ENCODE peak calls at places on chromosomes 3 and 15, in nine cellular contexts. G, D, Z, C, E, K, B, F and W are unnamed samples.

GRCh38 chr3:98557324-98558010 is 25.7 kb downstream of the GPR15 start:
- DNase-seq in G (no peak), D (no peak), Z (no peak), C (no peak), E (peak; percentile 42), K (no peak), B (no peak), F (no peak), W (no peak)

GRCh38 chr3:58249358-58250092 is 11.9 kb downstream of the ABHD6 start:
- DNase-seq in G (no peak), D (no peak), Z (no peak), C (peak; percentile 30), E (no peak), K (no peak), B (no peak), F (no peak), W (no peak)

GRCh38 chr3:43996379-43997301 is 245.0 kb upstream of the TOPAZ1 start:
- DNase-seq in G (no peak), D (peak; percentile 49), Z (peak; percentile 90), C (peak; percentile 16), E (no peak), K (peak; percentile 41), B (peak; percentile 46), F (no peak), W (peak; percentile 65)

GRCh38 chr15:88613074-88613944 is 7.8 kb upstream of the AEN start:
- DNase-seq in G (no peak), D (no peak), Z (peak; percentile 52), C (no peak), E (no peak), K (peak; percentile 40), B (no peak), F (no peak), W (peak; percentile 41)

GRCh38 chr15:81023483-81024264 is 23.0 kb downstream of the TLNRD1 start:
- DNase-seq in G (no peak), D (peak; percentile 78), Z (peak; percentile 84), C (peak; percentile 80), E (peak; percentile 19), K (peak; percentile 79), B (no peak), F (peak; percentile 50), W (peak; percentile 23)

GRCh38 chr15:31300208-31300661 is 26.4 kb upstream of the KLF13 start:
- DNase-seq in G (peak; percentile 3), D (no peak), Z (no peak), C (no peak), E (no peak), K (no peak), B (peak; percentile 44), F (peak; percentile 91), W (no peak)

GRCh38 chr15:26082833-26083174 is 219.7 kb upstream of the ATP10A start:
- DNase-seq in G (no peak), D (no peak), Z (no peak), C (peak; percentile 1), E (no peak), K (no peak), B (peak; percentile 30), F (peak; percentile 39), W (no peak)

GRCh38 chr3:161266731-161267150 is 45.6 kb downstream of the NMD3 start:
- DNase-seq in G (no peak), D (peak; percentile 40), Z (peak; percentile 84), C (peak; percentile 68), E (no peak), K (peak; percentile 76), B (no peak), F (no peak), W (peak; percentile 18)

GRCh38 chr3:117463716-117464115 is 754.1 kb downstream of the TUSC7 start:
- DNase-seq in G (no peak), D (no peak), Z (no peak), C (no peak), E (no peak), K (no peak), B (no peak), F (no peak), W (no peak)

GRCh38 chr3:82082796-82083195 is 321.4 kb upstream of the GBE1 start:
- DNase-seq in G (no peak), D (no peak), Z (peak; percentile 43), C (no peak), E (no peak), K (no peak), B (no peak), F (no peak), W (no peak)

GRCh38 chr3:117734431-117734830 is 1024.9 kb downstream of the TUSC7 start:
- DNase-seq in G (no peak), D (no peak), Z (peak; percentile 68), C (no peak), E (no peak), K (peak; percentile 39), B (no peak), F (no peak), W (no peak)